ENCODE peak calls at places on chromosome 16, in nine cellular contexts. S, N, B, G, R, T, D, V and C are unnamed samples.

GRCh38 chr16:46972429-46972970 is 974 bp downstream of the DNAJA2 start:
- DNase-seq in S (peak), N (peak), B (no peak), G (no peak), R (peak), T (no peak), D (no peak), V (no peak), C (peak)

GRCh38 chr16:3001316-3001715 is 11.4 kb upstream of the CLDN9 start:
- DNase-seq in S (no peak), N (no peak), B (no peak), G (no peak), R (no peak), T (no peak), D (peak), V (no peak), C (no peak)

GRCh38 chr16:23334950-23335349 is 32.8 kb downstream of the SCNN1B start:
- DNase-seq in S (no peak), N (no peak), B (no peak), G (no peak), R (no peak), T (no peak), D (no peak), V (no peak), C (no peak)

GRCh38 chr16:3577302-3577752 is at the start of gene NLRC3:
- DNase-seq in S (peak), N (no peak), B (no peak), G (peak), R (no peak), T (no peak), D (no peak), V (no peak), C (no peak)

GRCh38 chr16:24609417-24609739 is 70.0 kb downstream of the RBBP6 start:
- DNase-seq in S (no peak), N (no peak), B (no peak), G (no peak), R (no peak), T (no peak), D (no peak), V (no peak), C (no peak)

GRCh38 chr16:75319513-75320401 is 68.3 kb upstream of the BCAR1 start:
- DNase-seq in S (no peak), N (peak), B (no peak), G (no peak), R (peak), T (no peak), D (no peak), V (no peak), C (peak)

GRCh38 chr16:50360033-50360778 is 8.6 kb downstream of the BRD7 start:
- DNase-seq in S (no peak), N (peak), B (no peak), G (no peak), R (peak), T (no peak), D (no peak), V (no peak), C (no peak)

GRCh38 chr16:28317040-28317880 is 24.9 kb downstream of the SBK1 start:
- DNase-seq in S (peak), N (peak), B (peak), G (no peak), R (peak), T (peak), D (peak), V (peak), C (peak)

GRCh38 chr16:26189496-26190005 is 497.8 kb downstream of the HS3ST4 start:
- DNase-seq in S (peak), N (no peak), B (no peak), G (no peak), R (no peak), T (no peak), D (no peak), V (no peak), C (no peak)

GRCh38 chr16:59633996-59634579 is 900.0 kb upstream of the GOT2 start:
- DNase-seq in S (no peak), N (no peak), B (no peak), G (no peak), R (peak), T (no peak), D (no peak), V (no peak), C (peak)

GRCh38 chr16:71635632-71636031 is 9.6 kb downstream of the MARVELD3 start:
- DNase-seq in S (no peak), N (no peak), B (no peak), G (no peak), R (no peak), T (no peak), D (no peak), V (no peak), C (no peak)

GRCh38 chr16:77581706-77582105 is 140.6 kb upstream of the NUDT7 start:
- DNase-seq in S (no peak), N (no peak), B (no peak), G (no peak), R (peak), T (no peak), D (no peak), V (no peak), C (no peak)

GRCh38 chr16:57593021-57593420 is 35.4 kb upstream of the ADGRG1 start:
- DNase-seq in S (no peak), N (no peak), B (no peak), G (no peak), R (no peak), T (no peak), D (no peak), V (no peak), C (no peak)

GRCh38 chr16:89564476-89565255 is 4.2 kb downstream of the RPL13 start:
- DNase-seq in S (no peak), N (no peak), B (no peak), G (no peak), R (no peak), T (no peak), D (peak), V (no peak), C (peak)

GRCh38 chr16:87724490-87725291 is 41.1 kb downstream of the KLHDC4 start:
- DNase-seq in S (no peak), N (no peak), B (no peak), G (peak), R (no peak), T (no peak), D (no peak), V (no peak), C (no peak)

GRCh38 chr16:745739-746138 is 4.9 kb upstream of the CIAO3 start:
- DNase-seq in S (peak), N (peak), B (no peak), G (no peak), R (no peak), T (no peak), D (peak), V (peak), C (no peak)